ENCODE peak calls at places on chromosomes 3 and 15, in ten cellular contexts. K, O, Q, B, M, P, D, F, U and Z are unnamed samples.

GRCh38 chr3:102510663-102511062 is 75.8 kb downstream of the ZPLD1 start:
- ATAC-seq in K (no peak), O (no peak), Q (no peak), B (peak), M (no peak), P (no peak), D (no peak), F (no peak), U (no peak), Z (no peak)

GRCh38 chr15:82554351-82554750 is 14.1 kb upstream of the RPS17 start:
- ATAC-seq in K (no peak), O (no peak), Q (no peak), B (no peak), M (no peak), P (no peak), D (no peak), F (no peak), U (no peak), Z (no peak)

GRCh38 chr3:109831403-109831802 is 494.1 kb upstream of the DPPA4 start:
- ATAC-seq in K (no peak), O (no peak), Q (no peak), B (no peak), M (no peak), P (no peak), D (no peak), F (no peak), U (no peak), Z (no peak)

GRCh38 chr3:185309795-185310194 is 53.1 kb upstream of the MAP3K13 start:
- ATAC-seq in K (no peak), O (no peak), Q (no peak), B (no peak), M (no peak), P (no peak), D (no peak), F (no peak), U (no peak), Z (no peak)

GRCh38 chr3:9230596-9230995 is 18.9 kb downstream of the SRGAP3 start:
- ATAC-seq in K (no peak), O (no peak), Q (no peak), B (no peak), M (no peak), P (no peak), D (no peak), F (no peak), U (no peak), Z (no peak)

GRCh38 chr15:99911824-99912223 is 178.6 kb upstream of the LYSMD4 start:
- ATAC-seq in K (peak), O (no peak), Q (no peak), B (no peak), M (no peak), P (peak), D (no peak), F (no peak), U (no peak), Z (no peak)

GRCh38 chr3:73399666-73400253 is 225.0 kb downstream of the PDZRN3 start:
- ATAC-seq in K (no peak), O (no peak), Q (no peak), B (no peak), M (no peak), P (no peak), D (no peak), F (no peak), U (no peak), Z (no peak)

GRCh38 chr3:166488977-166489672 is 651.9 kb upstream of the BCHE start:
- ATAC-seq in K (no peak), O (no peak), Q (no peak), B (no peak), M (no peak), P (peak), D (no peak), F (no peak), U (no peak), Z (no peak)

GRCh38 chr15:77475898-77476297 is 55.2 kb downstream of the HMG20A start:
- ATAC-seq in K (no peak), O (no peak), Q (no peak), B (no peak), M (no peak), P (no peak), D (no peak), F (peak), U (no peak), Z (no peak)

GRCh38 chr3:150722267-150722666 is 18.5 kb upstream of the ERICH6 start:
- ATAC-seq in K (no peak), O (no peak), Q (no peak), B (no peak), M (no peak), P (no peak), D (no peak), F (no peak), U (no peak), Z (no peak)

GRCh38 chr15:68352401-68353062 is 75.0 kb downstream of the FEM1B start:
- ATAC-seq in K (peak), O (peak), Q (peak), B (peak), M (no peak), P (peak), D (no peak), F (peak), U (peak), Z (peak)

GRCh38 chr3:54046677-54047214 is 75.6 kb upstream of the CACNA2D3 start:
- ATAC-seq in K (peak), O (peak), Q (no peak), B (no peak), M (no peak), P (peak), D (peak), F (peak), U (no peak), Z (no peak)

GRCh38 chr15:33104276-33104675 is 90.2 kb downstream of the FMN1 start:
- ATAC-seq in K (peak), O (no peak), Q (peak), B (peak), M (no peak), P (no peak), D (no peak), F (no peak), U (no peak), Z (no peak)

GRCh38 chr3:144294659-144295538 is 323.3 kb downstream of the DIPK2A start:
- ATAC-seq in K (no peak), O (no peak), Q (no peak), B (no peak), M (no peak), P (no peak), D (no peak), F (no peak), U (no peak), Z (no peak)

GRCh38 chr15:60766391-60767128 is 287.6 kb upstream of the ICE2 start:
- ATAC-seq in K (no peak), O (no peak), Q (no peak), B (no peak), M (no peak), P (no peak), D (no peak), F (no peak), U (no peak), Z (no peak)

GRCh38 chr3:100261481-100261903 is 700 bp downstream of the TBC1D23 start:
- ATAC-seq in K (no peak), O (no peak), Q (no peak), B (peak), M (no peak), P (no peak), D (no peak), F (no peak), U (no peak), Z (no peak)

GRCh38 chr15:26295331-26295730 is 432.2 kb upstream of the ATP10A start:
- ATAC-seq in K (no peak), O (no peak), Q (no peak), B (no peak), M (no peak), P (no peak), D (no peak), F (no peak), U (no peak), Z (no peak)

GRCh38 chr15:44663410-44664272 is at the start of gene SPG11:
- ATAC-seq in K (peak), O (peak), Q (peak), B (peak), M (peak), P (peak), D (peak), F (peak), U (peak), Z (peak)

GRCh38 chr15:28107894-28108255 is 8.8 kb upstream of the OCA2 start:
- ATAC-seq in K (no peak), O (no peak), Q (no peak), B (no peak), M (peak), P (no peak), D (no peak), F (no peak), U (no peak), Z (no peak)

GRCh38 chr3:191244242-191244867 is 45.3 kb downstream of the OSTN start:
- ATAC-seq in K (no peak), O (no peak), Q (peak), B (no peak), M (no peak), P (peak), D (no peak), F (no peak), U (no peak), Z (no peak)

GRCh38 chr3:46057716-46058115 is 30.4 kb upstream of the XCR1 start:
- ATAC-seq in K (no peak), O (no peak), Q (no peak), B (no peak), M (no peak), P (no peak), D (no peak), F (no peak), U (no peak), Z (no peak)

GRCh38 chr15:34161329-34161953 is 48.5 kb downstream of the KATNBL1 start:
- ATAC-seq in K (no peak), O (no peak), Q (no peak), B (no peak), M (no peak), P (no peak), D (no peak), F (no peak), U (no peak), Z (no peak)

DNA sequence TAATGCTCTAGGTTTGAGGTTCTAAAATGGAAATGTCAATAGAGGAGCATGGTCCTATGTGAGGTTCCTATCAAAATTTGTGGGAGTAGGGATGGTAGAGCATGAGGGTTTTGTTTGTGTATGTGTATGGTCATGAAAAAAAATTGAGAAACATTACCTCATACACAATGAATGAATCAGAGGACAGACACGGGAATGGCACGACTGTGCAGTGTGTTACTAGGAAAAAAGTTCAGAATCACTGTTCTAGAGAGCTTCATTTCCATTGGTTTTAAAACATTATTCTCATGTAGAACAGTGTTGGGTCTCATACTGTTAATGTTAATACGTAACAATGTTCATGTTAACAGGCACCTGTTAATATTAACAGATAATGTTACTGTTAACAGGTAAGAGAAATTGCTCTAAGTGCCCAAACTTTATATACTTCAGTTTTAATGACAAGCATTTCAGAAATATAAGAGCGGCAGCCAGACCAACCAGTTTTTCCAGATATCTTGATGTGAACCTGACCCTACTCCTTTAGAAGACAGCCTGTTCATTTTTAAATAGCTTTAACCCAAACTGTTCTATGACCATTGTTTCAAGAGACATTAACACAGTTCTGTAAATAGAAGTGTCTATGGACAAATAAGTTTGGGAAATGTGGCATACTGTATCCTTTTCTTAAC is 48.0 kb downstream of the SLC15A2 start:
- ATAC-seq in K (peak), O (peak), Q (no peak), B (peak), M (no peak), P (no peak), D (peak), F (peak), U (no peak), Z (no peak)
- H3K4me3 ChIP-seq in K (no peak), O (no peak), Q (no peak), B (no peak), M (no peak), P (no peak), D (no peak), F (no peak), U (no peak), Z (no peak)

GRCh38 chr3:77042892-77043291 is 3.0 kb downstream of the ROBO2 start:
- ATAC-seq in K (no peak), O (no peak), Q (no peak), B (no peak), M (no peak), P (no peak), D (no peak), F (no peak), U (no peak), Z (no peak)
- TF ChIP-seq CTCF in K (no peak), O (no peak), Q (no peak), B (peak), M (no peak), P (no peak), D (no peak), F (no peak), U (peak), Z (no peak)

DNA sequence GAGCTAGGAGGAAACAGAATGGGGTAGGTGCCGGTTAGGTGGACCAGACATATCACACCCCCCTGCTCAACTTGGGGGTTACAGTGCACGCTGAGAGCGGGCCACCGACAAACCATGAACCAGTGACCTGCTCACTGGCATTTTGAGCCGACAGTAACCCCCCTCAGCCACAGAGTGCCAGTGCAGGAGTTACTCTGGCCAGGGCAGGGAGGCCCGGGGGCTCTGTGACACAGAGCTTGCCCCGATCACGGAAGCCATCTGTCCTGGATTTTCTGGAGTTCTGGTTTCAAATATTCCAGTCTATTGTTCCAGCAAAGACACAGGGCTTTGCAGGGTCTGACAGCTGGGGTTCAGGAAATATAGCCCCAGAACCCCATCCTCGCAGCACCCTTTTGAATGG is 225.2 kb downstream of the VPS13C start:
- ATAC-seq in K (no peak), O (no peak), Q (no peak), B (no peak), M (no peak), P (no peak), D (no peak), F (no peak), U (peak), Z (no peak)
- H3K4me3 ChIP-seq in K (no peak), O (no peak), Q (no peak), B (no peak), M (no peak), P (no peak), D (no peak), F (no peak), U (peak), Z (no peak)

GRCh38 chr3:3170998-3171397 is 8.5 kb downstream of the CRBN start:
- ATAC-seq in K (peak), O (peak), Q (peak), B (no peak), M (peak), P (no peak), D (no peak), F (peak), U (no peak), Z (no peak)
- TF ChIP-seq CTCF in K (peak), O (no peak), Q (peak), B (peak), M (peak), P (peak), D (no peak), F (no peak), U (peak), Z (no peak)

GRCh38 chr15:46014532-46014931 is 379.7 kb downstream of the SQOR start:
- ATAC-seq in K (peak), O (no peak), Q (no peak), B (no peak), M (no peak), P (no peak), D (no peak), F (no peak), U (no peak), Z (no peak)
- H3K4me3 ChIP-seq in K (no peak), O (no peak), Q (no peak), B (no peak), M (no peak), P (no peak), D (no peak), F (no peak), U (no peak), Z (no peak)

DNA sequence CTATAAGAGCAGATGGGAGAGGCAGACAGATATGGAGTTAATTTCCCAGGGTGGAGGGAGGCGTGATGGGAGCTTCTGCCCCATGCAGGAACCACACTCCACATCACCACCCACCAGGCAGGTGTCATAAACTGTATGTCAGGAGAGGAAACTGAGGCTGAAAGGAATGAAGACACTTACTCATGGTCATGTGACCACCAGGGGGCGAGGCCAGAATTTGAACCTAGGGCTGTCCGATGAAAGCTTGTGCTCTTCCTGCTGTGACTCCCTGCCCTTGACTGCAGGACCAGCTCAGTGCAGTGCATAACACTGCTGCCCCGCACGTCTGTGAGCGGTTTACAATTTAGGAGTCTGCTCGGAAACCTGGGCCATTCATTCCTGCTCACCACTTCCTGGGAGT is 28.8 kb downstream of the NUP210 start:
- ATAC-seq in K (no peak), O (no peak), Q (no peak), B (no peak), M (peak), P (no peak), D (no peak), F (no peak), U (peak), Z (no peak)
- TF ChIP-seq CTCF in K (peak), O (no peak), Q (no peak), B (no peak), M (no peak), P (no peak), D (no peak), F (no peak), U (no peak), Z (no peak)

DNA sequence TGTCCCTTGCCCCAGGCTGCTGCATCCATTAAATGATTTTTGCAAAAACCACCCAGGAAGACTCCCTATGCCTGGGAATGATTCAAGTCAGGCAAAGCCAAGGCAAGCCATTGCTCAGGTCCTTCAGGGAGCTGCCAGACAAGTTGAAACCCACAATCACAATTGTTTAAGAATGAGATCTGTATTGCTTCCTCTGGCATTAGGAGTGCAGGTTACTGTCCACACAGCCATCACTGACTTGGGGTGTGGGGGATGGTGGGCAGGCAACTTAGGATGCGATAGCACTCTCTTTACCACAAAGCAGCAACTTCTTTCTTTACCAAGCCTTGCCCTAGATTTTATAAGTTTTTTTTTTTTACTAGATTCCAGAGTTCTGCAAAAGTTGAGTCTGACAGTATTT is 15.0 kb upstream of the IL20RB start:
- ATAC-seq in K (peak), O (peak), Q (no peak), B (no peak), M (no peak), P (no peak), D (no peak), F (no peak), U (peak), Z (no peak)
- H3K4me3 ChIP-seq in K (no peak), O (no peak), Q (no peak), B (no peak), M (no peak), P (no peak), D (no peak), F (no peak), U (no peak), Z (no peak)

GRCh38 chr3:49421890-49422378 is 339 bp downstream of the AMT start:
- ATAC-seq in K (peak), O (peak), Q (no peak), B (no peak), M (no peak), P (no peak), D (peak), F (peak), U (no peak), Z (no peak)
- TF ChIP-seq CTCF in K (no peak), O (no peak), Q (no peak), B (no peak), M (no peak), P (no peak), D (no peak), F (no peak), U (no peak), Z (no peak)